ENCODE peak calls at places on chromosomes 2 and 18, in five cellular contexts. G is fibroblast of lung, H is Peyer's patch, U is RPMI7951, T is activated T-helper 1 cell treated with Interleukin-2 at 50 U/mL for 16 hours. C is an unnamed sample.

GRCh38 chr2:112679484-112679883 is 33.7 kb downstream of the SLC20A1 start:
- DNase-seq in G (no peak), H (no peak), U (peak; percentile 72), T (no peak), C (no peak)

GRCh38 chr2:98472132-98472650 is 27.5 kb downstream of the INPP4A start:
- DNase-seq in G (no peak), H (no peak), U (no peak), T (no peak), C (no peak)

GRCh38 chr2:127649684-127650040 is 3.7 kb downstream of the GPR17 start:
- DNase-seq in G (peak; percentile 82), H (peak; percentile 89), U (peak; percentile 85), T (peak; percentile 67), C (peak; percentile 62)

GRCh38 chr2:19675856-19676460 is 225.8 kb downstream of the TTC32 start:
- DNase-seq in G (no peak), H (no peak), U (peak; percentile 99), T (no peak), C (no peak)

GRCh38 chr18:50559750-50560680 is at the start of gene MAPK4:
- DNase-seq in G (peak; percentile 2), H (no peak), U (peak; percentile 2), T (no peak), C (peak; percentile 2)

GRCh38 chr2:106996136-106996769 is 110.3 kb upstream of the ST6GAL2 start:
- DNase-seq in G (no peak), H (no peak), U (no peak), T (no peak), C (no peak)

GRCh38 chr18:31990823-31991222 is 27.8 kb upstream of the RNF125 start:
- DNase-seq in G (no peak), H (no peak), U (no peak), T (no peak), C (no peak)

GRCh38 chr2:13676269-13676668 is 956.2 kb upstream of the LRATD1 start:
- DNase-seq in G (peak; percentile 59), H (no peak), U (peak; percentile 25), T (no peak), C (no peak)